ENCODE peak calls at places on chromosomes 7 and 10, in six cellular contexts. One of them, this sample, is unnamed. For H3K4me1, the result is how much of the 10 kb centered on the place peaks cover.

GRCh38 chr7:128737441-128737840 is 1.7 kb upstream of the CALU start:
- DNase-seq in lower lobe of right lung: no peak
- DNase-seq in right lobe of liver: no peak
- DNase-seq in K562: no peak
- DNase-seq in H1: no peak
- DNase-seq in stomach: no peak
- DNase-seq in this sample: no peak

GRCh38 chr10:59622320-59622901 is 87.2 kb downstream of the SLC16A9 start:
- DNase-seq in stomach: peak
- DNase-seq in right lobe of liver: no peak
- DNase-seq in lower lobe of right lung: peak
- DNase-seq in H1: no peak
- DNase-seq in K562: peak
- DNase-seq in this sample: peak

GRCh38 chr10:47438857-47439474 is 44.9 kb downstream of the ANXA8 start:
- DNase-seq in K562: peak
- DNase-seq in stomach: peak
- DNase-seq in right lobe of liver: peak
- DNase-seq in H1: peak
- DNase-seq in lower lobe of right lung: peak
- DNase-seq in this sample: peak

GRCh38 chr7:82441916-82442478 is 1.6 kb downstream of the CACNA2D1 start:
- DNase-seq in lower lobe of right lung: no peak
- DNase-seq in K562: no peak
- DNase-seq in H1: no peak
- DNase-seq in stomach: no peak
- DNase-seq in right lobe of liver: no peak
- DNase-seq in this sample: no peak

GRCh38 chr10:90222372-90222771 is 521.0 kb downstream of the KIF20B start:
- DNase-seq in lower lobe of right lung: no peak
- DNase-seq in H1: no peak
- DNase-seq in right lobe of liver: no peak
- DNase-seq in stomach: no peak
- DNase-seq in K562: no peak
- DNase-seq in this sample: no peak

GRCh38 chr7:1811850-1812692 is 142.0 kb downstream of the ELFN1 start:
- DNase-seq in stomach: peak
- DNase-seq in K562: no peak
- DNase-seq in right lobe of liver: peak
- DNase-seq in lower lobe of right lung: no peak
- DNase-seq in H1: no peak
- DNase-seq in this sample: no peak

GRCh38 chr7:124723012-124723411 is 42.6 kb downstream of the GPR37 start:
- DNase-seq in K562: no peak
- DNase-seq in H1: no peak
- DNase-seq in right lobe of liver: no peak
- DNase-seq in lower lobe of right lung: no peak
- DNase-seq in stomach: no peak
- DNase-seq in this sample: no peak

GRCh38 chr7:143362126-143362961 is at the start of gene FAM131B:
- DNase-seq in H1: no peak
- DNase-seq in lower lobe of right lung: peak
- DNase-seq in right lobe of liver: no peak
- DNase-seq in K562: no peak
- DNase-seq in stomach: no peak
- DNase-seq in this sample: no peak

GRCh38 chr10:101130984-101131961 is at the start of gene TLX1:
- DNase-seq in stomach: peak
- DNase-seq in K562: peak
- DNase-seq in lower lobe of right lung: no peak
- DNase-seq in right lobe of liver: peak
- DNase-seq in H1: no peak
- DNase-seq in this sample: peak

DNA sequence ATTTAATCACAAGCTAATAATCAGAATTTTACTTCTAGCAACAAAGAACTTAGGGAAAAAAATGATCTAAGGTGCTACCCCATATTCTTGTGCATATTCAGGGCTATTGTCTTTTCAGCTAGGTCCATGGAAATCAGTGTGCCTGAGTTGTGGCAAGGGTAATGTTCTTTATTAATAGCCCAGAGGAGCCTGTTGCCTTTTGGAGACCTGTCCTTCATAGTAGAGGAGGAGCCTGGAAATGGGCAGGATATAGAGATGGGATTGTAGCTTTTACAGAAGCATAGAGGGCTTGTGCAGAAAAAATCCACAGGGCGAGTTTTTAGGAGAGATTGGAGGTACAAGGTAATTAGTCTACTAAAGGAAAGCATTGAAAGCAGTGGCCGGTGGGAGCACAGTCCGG is 38.9 kb downstream of the AGK start:
- DNase-seq in H1: no peak
- DNase-seq in right lobe of liver: no peak
- DNase-seq in stomach: no peak
- DNase-seq in lower lobe of right lung: no peak
- DNase-seq in K562: no peak
- DNase-seq in this sample: no peak
- H3K4me3 ChIP-seq in H1: no peak
- H3K4me3 ChIP-seq in right lobe of liver: no peak
- H3K4me3 ChIP-seq in stomach: no peak
- H3K4me3 ChIP-seq in lower lobe of right lung: no peak
- H3K4me3 ChIP-seq in K562: no peak
- H3K4me3 ChIP-seq in this sample: no peak

DNA sequence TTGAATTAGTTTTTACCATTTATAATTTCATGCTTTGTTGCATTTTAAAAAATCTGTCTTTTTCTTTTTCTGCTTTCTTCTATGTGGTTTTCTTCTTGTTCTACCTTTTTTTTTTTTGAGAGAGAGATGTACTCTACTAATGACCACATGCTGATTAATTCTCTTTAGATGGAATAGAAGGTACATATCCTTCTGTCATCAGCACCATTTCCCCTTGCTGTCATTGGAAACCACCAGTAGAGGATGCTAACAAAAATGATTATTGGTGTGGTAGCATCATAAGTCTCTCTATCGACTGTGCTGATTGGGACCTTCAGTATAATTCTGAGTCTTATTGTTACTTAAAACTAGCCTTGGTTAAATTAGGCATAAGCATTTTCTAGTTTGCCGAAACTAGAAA is 3.6 kb downstream of the ZEB1 start:
- DNase-seq in lower lobe of right lung: no peak
- DNase-seq in H1: no peak
- DNase-seq in stomach: no peak
- DNase-seq in K562: no peak
- DNase-seq in right lobe of liver: no peak
- DNase-seq in this sample: no peak
- TF ChIP-seq CTCF in lower lobe of right lung: peak
- TF ChIP-seq CTCF in H1: no peak
- TF ChIP-seq CTCF in stomach: no peak
- TF ChIP-seq CTCF in K562: no peak
- TF ChIP-seq CTCF in right lobe of liver: peak
- TF ChIP-seq CTCF in this sample: peak

DNA sequence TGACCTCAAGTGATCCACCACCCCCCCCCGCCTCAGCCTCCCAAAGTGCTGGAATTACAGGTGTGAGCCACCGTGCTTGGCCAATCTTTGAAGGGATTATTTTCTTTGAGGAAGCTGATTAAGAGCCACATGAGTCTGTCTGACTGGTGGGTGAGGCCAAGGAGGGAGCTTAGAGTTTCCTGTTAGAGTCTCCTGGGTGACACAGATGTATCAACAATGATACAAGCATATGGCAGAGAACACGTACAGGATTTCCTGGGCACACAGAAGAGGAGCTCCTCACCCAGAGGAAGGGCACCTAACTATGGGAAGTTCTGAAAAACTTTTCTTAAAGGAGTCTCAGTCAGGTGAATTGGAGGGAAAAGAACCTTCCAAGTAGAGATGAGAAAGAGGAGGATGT is 69.4 kb downstream of the GOLGA7B start:
- DNase-seq in stomach: no peak
- DNase-seq in H1: no peak
- DNase-seq in K562: no peak
- DNase-seq in lower lobe of right lung: peak
- DNase-seq in right lobe of liver: no peak
- DNase-seq in this sample: no peak
- H3K4me1 ChIP-seq in stomach: under half
- H3K4me1 ChIP-seq in H1: under half
- H3K4me1 ChIP-seq in K562: under half
- H3K4me1 ChIP-seq in lower lobe of right lung: under half
- H3K4me1 ChIP-seq in right lobe of liver: under half
- H3K4me1 ChIP-seq in this sample: under half

GRCh38 chr7:150972746-150973145 is 5.4 kb downstream of the KCNH2 start:
- DNase-seq in right lobe of liver: no peak
- DNase-seq in H1: no peak
- DNase-seq in lower lobe of right lung: no peak
- DNase-seq in K562: no peak
- DNase-seq in stomach: no peak
- DNase-seq in this sample: no peak
- H3K4me3 ChIP-seq in right lobe of liver: no peak
- H3K4me3 ChIP-seq in H1: no peak
- H3K4me3 ChIP-seq in lower lobe of right lung: no peak
- H3K4me3 ChIP-seq in K562: no peak
- H3K4me3 ChIP-seq in stomach: no peak
- H3K4me3 ChIP-seq in this sample: no peak

GRCh38 chr10:19654576-19654975 is 161.7 kb upstream of the PLXDC2 start:
- DNase-seq in right lobe of liver: no peak
- DNase-seq in lower lobe of right lung: no peak
- DNase-seq in stomach: no peak
- DNase-seq in K562: no peak
- DNase-seq in H1: no peak
- DNase-seq in this sample: no peak

GRCh38 chr10:19656420-19657042 is 159.7 kb upstream of the PLXDC2 start:
- DNase-seq in H1: no peak
- DNase-seq in K562: no peak
- DNase-seq in stomach: no peak
- DNase-seq in lower lobe of right lung: no peak
- DNase-seq in right lobe of liver: no peak
- DNase-seq in this sample: no peak

GRCh38 chr10:19658131-19658530 is 158.1 kb upstream of the PLXDC2 start:
- DNase-seq in lower lobe of right lung: no peak
- DNase-seq in right lobe of liver: no peak
- DNase-seq in H1: no peak
- DNase-seq in K562: no peak
- DNase-seq in stomach: no peak
- DNase-seq in this sample: no peak

GRCh38 chr10:19659920-19660655 is 156.1 kb upstream of the PLXDC2 start:
- DNase-seq in lower lobe of right lung: no peak
- DNase-seq in right lobe of liver: no peak
- DNase-seq in stomach: no peak
- DNase-seq in K562: no peak
- DNase-seq in H1: no peak
- DNase-seq in this sample: no peak

GRCh38 chr10:19658622-19659233 is 157.5 kb upstream of the PLXDC2 start:
- DNase-seq in H1: no peak
- DNase-seq in K562: no peak
- DNase-seq in lower lobe of right lung: no peak
- DNase-seq in stomach: no peak
- DNase-seq in right lobe of liver: no peak
- DNase-seq in this sample: no peak
- TF ChIP-seq CTCF in H1: no peak
- TF ChIP-seq CTCF in K562: no peak
- TF ChIP-seq CTCF in lower lobe of right lung: no peak
- TF ChIP-seq CTCF in stomach: no peak
- TF ChIP-seq CTCF in right lobe of liver: no peak
- TF ChIP-seq CTCF in this sample: no peak

GRCh38 chr10:124639646-124640045 is 104.5 kb downstream of the FAM53B start:
- DNase-seq in stomach: no peak
- DNase-seq in lower lobe of right lung: no peak
- DNase-seq in K562: no peak
- DNase-seq in right lobe of liver: no peak
- DNase-seq in H1: no peak
- DNase-seq in this sample: no peak
- H3K4me1 ChIP-seq in stomach: half or more
- H3K4me1 ChIP-seq in lower lobe of right lung: half or more
- H3K4me1 ChIP-seq in K562: under half
- H3K4me1 ChIP-seq in right lobe of liver: under half
- H3K4me1 ChIP-seq in H1: under half
- H3K4me1 ChIP-seq in this sample: under half

This sample was measured in BE2C.